ENCODE peak calls at places on chromosomes 7 and 10, in seven cellular contexts. B is fibroblast of lung, C is activated B cell treated with CpG ODN at 0.5 μM for 24 hours, H is epithelial cell of esophagus, I is osteocyte, A is cardiac muscle cell, T is brain microvascular endothelial cell. P is an unnamed sample.

GRCh38 chr10:132588301-132589013 is 50.9 kb downstream of the INPP5A start:
- DNase-seq in B (no peak), C (peak), H (no peak), I (no peak), A (peak), T (peak), P (no peak)

GRCh38 chr7:34837826-34838225 is 179.8 kb downstream of the NPSR1 start:
- DNase-seq in B (peak), C (no peak), H (peak), I (no peak), A (no peak), T (peak), P (no peak)

GRCh38 chr10:43340101-43340500 is 31.3 kb upstream of the FXYD4 start:
- DNase-seq in B (no peak), C (no peak), H (no peak), I (no peak), A (no peak), T (no peak), P (no peak)

GRCh38 chr7:1663857-1664651 is 6.0 kb upstream of the ELFN1 start:
- DNase-seq in B (no peak), C (peak), H (no peak), I (no peak), A (no peak), T (no peak), P (peak)

GRCh38 chr7:70390251-70390650 is 741.7 kb upstream of the GALNT17 start:
- DNase-seq in B (peak), C (no peak), H (peak), I (no peak), A (no peak), T (no peak), P (no peak)

GRCh38 chr7:81267508-81267907 is 348.7 kb upstream of the SEMA3C start:
- DNase-seq in B (peak), C (no peak), H (peak), I (no peak), A (peak), T (peak), P (no peak)

GRCh38 chr7:2970907-2971306 is 72.8 kb downstream of the CARD11 start:
- DNase-seq in B (no peak), C (no peak), H (no peak), I (peak), A (no peak), T (no peak), P (no peak)

GRCh38 chr10:80382989-80383388 is 25.4 kb upstream of the PRXL2A start:
- DNase-seq in B (peak), C (no peak), H (peak), I (no peak), A (peak), T (peak), P (no peak)

GRCh38 chr7:12320241-12320640 is 83.4 kb downstream of the VWDE start:
- DNase-seq in B (no peak), C (no peak), H (no peak), I (no peak), A (no peak), T (no peak), P (no peak)

GRCh38 chr7:152931583-152931982 is 172.0 kb downstream of the ACTR3B start:
- DNase-seq in B (no peak), C (no peak), H (no peak), I (no peak), A (no peak), T (no peak), P (no peak)

GRCh38 chr7:116354171-116354545 is 143.8 kb downstream of the TES start:
- DNase-seq in B (peak), C (no peak), H (peak), I (no peak), A (peak), T (peak), P (no peak)
- TF ChIP-seq CTCF in B (no peak), C (no peak), H (no peak), I (no peak), A (no peak), T (peak), P (no peak)

DNA sequence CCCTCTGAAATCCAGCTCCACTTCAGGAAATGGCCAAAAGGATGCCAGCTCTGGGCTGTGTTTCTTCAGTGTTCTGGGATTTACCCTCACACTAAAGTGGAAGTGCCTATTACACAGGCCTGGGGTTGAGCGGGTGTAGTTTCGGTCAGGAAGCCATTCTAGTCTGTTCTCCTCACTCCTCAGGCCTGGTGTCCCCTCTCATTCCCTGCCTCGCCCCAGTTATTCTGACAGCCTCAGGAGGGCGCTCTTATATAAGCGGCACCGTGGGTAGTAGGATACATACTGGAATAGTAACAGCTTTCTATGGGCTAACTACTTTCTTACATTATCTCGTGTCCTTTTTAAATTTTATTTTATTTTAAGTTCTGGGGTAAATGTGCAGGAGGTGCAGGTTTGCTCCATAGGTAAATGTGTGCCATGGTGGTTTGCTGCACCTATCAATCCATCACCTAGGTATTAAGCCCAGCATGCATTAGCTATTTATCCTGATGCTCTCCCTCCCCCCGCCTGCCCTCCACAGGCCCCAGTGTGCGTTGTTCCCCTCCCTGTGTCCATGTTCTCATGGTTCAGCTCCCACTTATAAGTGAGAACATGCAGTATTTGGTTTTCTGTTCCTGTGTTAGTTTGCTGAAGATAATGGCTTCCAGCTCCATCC is 12.2 kb upstream of the LGI1 start:
- DNase-seq in B (peak), C (no peak), H (peak), I (no peak), A (peak), T (no peak), P (peak)
- TF ChIP-seq CTCF in B (peak), C (no peak), H (peak), I (peak), A (peak), T (peak), P (peak)

GRCh38 chr10:77712207-77712606 is 74.6 kb upstream of the KCNMA1 start:
- DNase-seq in B (no peak), C (no peak), H (no peak), I (no peak), A (no peak), T (no peak), P (no peak)

GRCh38 chr10:77710759-77711682 is 73.4 kb upstream of the KCNMA1 start:
- DNase-seq in B (peak), C (peak), H (peak), I (peak), A (peak), T (peak), P (peak)

GRCh38 chr10:77707570-77707969 is 70.0 kb upstream of the KCNMA1 start:
- DNase-seq in B (no peak), C (no peak), H (no peak), I (no peak), A (no peak), T (no peak), P (no peak)

GRCh38 chr10:77711683-77712049 is 74.1 kb upstream of the KCNMA1 start:
- DNase-seq in B (no peak), C (no peak), H (no peak), I (no peak), A (no peak), T (no peak), P (no peak)

DNA sequence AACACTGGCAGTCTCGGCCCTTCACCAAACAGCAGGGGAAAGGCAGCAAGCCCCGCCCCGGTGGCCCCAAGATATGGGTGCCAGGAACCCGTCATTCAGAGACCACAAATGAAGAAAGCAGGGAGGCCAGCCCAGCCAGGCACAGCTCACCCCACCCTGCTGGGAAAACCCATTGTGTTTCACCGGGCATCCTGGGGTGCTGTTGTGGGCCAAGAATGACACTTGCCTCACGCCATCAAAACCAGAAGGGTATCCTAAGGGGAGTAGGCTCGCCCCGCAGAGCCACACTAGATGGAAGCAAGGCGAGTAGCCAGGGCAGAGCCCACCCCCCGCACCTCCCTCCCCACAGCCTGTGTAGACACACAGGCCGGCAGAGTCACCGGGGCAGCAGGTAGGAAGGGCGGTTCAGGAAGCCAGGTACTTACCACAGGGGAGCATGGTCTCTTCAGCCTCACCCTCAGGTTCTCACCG is 72.5 kb upstream of the KCNMA1 start:
- DNase-seq in B (no peak), C (no peak), H (no peak), I (peak), A (no peak), T (no peak), P (no peak)
- TF ChIP-seq CTCF in B (no peak), C (no peak), H (no peak), I (no peak), A (no peak), T (no peak), P (no peak)

DNA sequence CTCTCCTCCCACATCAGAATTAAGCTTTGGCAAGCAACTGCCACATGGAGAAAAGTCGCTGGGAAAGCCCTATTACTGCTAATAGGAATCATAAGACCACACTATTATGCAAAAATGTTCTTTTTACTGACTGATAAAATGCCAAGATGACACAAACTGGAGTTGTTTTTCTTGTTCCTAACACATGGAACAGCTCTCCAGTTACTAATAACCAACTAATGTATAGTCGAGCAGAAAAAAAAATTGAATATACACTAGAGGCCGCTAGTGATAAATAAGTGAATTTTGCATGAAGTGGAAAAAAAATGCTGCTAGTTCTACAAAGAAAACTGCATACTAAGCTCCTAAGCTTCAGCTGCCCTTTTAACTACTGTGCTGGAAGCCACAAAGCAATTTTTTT is 165.6 kb downstream of the TPK1 start:
- DNase-seq in B (no peak), C (no peak), H (peak), I (no peak), A (peak), T (no peak), P (no peak)
- TF ChIP-seq CTCF in B (no peak), C (no peak), H (no peak), I (peak), A (peak), T (peak), P (peak)